ENCODE peak calls at places on chromosome 7, in four cellular contexts. I is amniotic stem cell, V is Karpas-422, S is heart left ventricle. J is an unnamed sample.

GRCh38 chr7:44787762-44788161 is 8.7 kb upstream of the PPIA start:
- DNase-seq in I (no peak), S (no peak), V (no peak), J (no peak)

GRCh38 chr7:73520673-73521635 is 1.1 kb downstream of the BAZ1B start:
- DNase-seq in S (no peak), I (no peak), V (peak), J (no peak)

GRCh38 chr7:21054427-21055133 is 267.9 kb upstream of the SP8 start:
- DNase-seq in I (no peak), S (no peak), V (no peak), J (no peak)

GRCh38 chr7:131108212-131108980 is 219.3 kb upstream of the MKLN1 start:
- DNase-seq in V (peak), I (no peak), S (peak), J (no peak)

GRCh38 chr7:100586266-100587025 is at the start of gene FBXO24:
- DNase-seq in S (peak), V (peak), I (peak), J (peak)

GRCh38 chr7:136874393-136875032 is 6.1 kb downstream of the CHRM2 start:
- DNase-seq in I (no peak), S (no peak), V (peak), J (peak)

GRCh38 chr7:129574487-129574886 is 37.0 kb upstream of the NRF1 start:
- DNase-seq in I (no peak), S (no peak), V (no peak), J (peak)

GRCh38 chr7:159148430-159149395 is 4.0 kb upstream of the VIPR2 start:
- DNase-seq in I (no peak), V (no peak), S (no peak), J (no peak)

GRCh38 chr7:85750454-85750949 is 563.6 kb upstream of the SEMA3D start:
- DNase-seq in S (no peak), I (no peak), V (peak), J (peak)

GRCh38 chr7:73851410-73852338 is 9.3 kb upstream of the TMEM270 start:
- DNase-seq in I (peak), V (peak), S (no peak), J (peak)

GRCh38 chr7:121442845-121443244 is 46.7 kb upstream of the FAM3C start:
- DNase-seq in V (no peak), S (no peak), I (no peak), J (no peak)

GRCh38 chr7:64882341-64883112 is 20.5 kb upstream of the ZNF273 start:
- DNase-seq in S (peak), I (no peak), V (no peak), J (no peak)

GRCh38 chr7:33040803-33041516 is 21.6 kb downstream of the NT5C3A start:
- DNase-seq in V (peak), S (no peak), I (no peak), J (no peak)

GRCh38 chr7:155797262-155798250 is 14.7 kb downstream of the SHH start:
- DNase-seq in V (no peak), I (no peak), S (peak), J (no peak)

GRCh38 chr7:151853896-151854807 is 22.8 kb downstream of the PRKAG2 start:
- DNase-seq in S (peak), V (no peak), I (no peak), J (no peak)

GRCh38 chr7:665751-666453 is 60.6 kb upstream of the DNAAF5 start:
- DNase-seq in S (no peak), V (no peak), I (no peak), J (no peak)

GRCh38 chr7:70935311-70935710 is 196.6 kb upstream of the GALNT17 start:
- DNase-seq in S (no peak), I (no peak), V (no peak), J (no peak)

GRCh38 chr7:151631968-151632749 is 112.5 kb upstream of the RHEB start:
- DNase-seq in I (peak), V (peak), S (peak), J (no peak)

GRCh38 chr7:81638216-81638615 is 131.6 kb downstream of the HGF start:
- DNase-seq in V (no peak), I (peak), S (no peak), J (no peak)

GRCh38 chr7:36663481-36663880 is 60.8 kb downstream of the AOAH start:
- DNase-seq in S (no peak), I (no peak), V (no peak), J (no peak)

GRCh38 chr7:134669845-134670373 is 23.3 kb downstream of the BPGM start:
- DNase-seq in V (no peak), I (peak), S (no peak), J (peak)

GRCh38 chr7:23373151-23374004 is 74.2 kb downstream of the MALSU1 start:
- DNase-seq in I (no peak), S (no peak), V (peak), J (peak)

GRCh38 chr7:24216576-24217116 is 67.3 kb upstream of the NPY start:
- DNase-seq in I (no peak), V (no peak), S (no peak), J (no peak)

GRCh38 chr7:26156454-26157365 is 4.7 kb downstream of the NFE2L3 start:
- DNase-seq in S (no peak), V (no peak), I (peak), J (peak)

GRCh38 chr7:37916673-37917660 is at the start of gene SFRP4:
- DNase-seq in S (peak), V (peak), I (peak), J (no peak)

GRCh38 chr7:46226860-46227259 is 305.8 kb upstream of the IGFBP3 start:
- DNase-seq in S (no peak), I (no peak), V (no peak), J (no peak)

GRCh38 chr7:44331682-44332081 is 6.3 kb upstream of the CAMK2B start:
- DNase-seq in S (no peak), V (no peak), I (no peak), J (no peak)

J was measured in HFF-Myc.